ENCODE peak calls at places on chromosomes 11 and 22, in six cellular contexts. One of them, this sample, is unnamed.

GRCh38 chr11:122046846-122047245 is 69.2 kb downstream of the BLID start:
- DNase-seq in brain microvascular endothelial cell: peak; percentile 67
- DNase-seq in pancreas: no peak
- DNase-seq in astrocyte of the spinal cord: peak; percentile 69
- DNase-seq in fibroblast of pulmonary artery: peak; percentile 56
- DNase-seq in fibroblast of lung: peak; percentile 86
- DNase-seq in this sample: no peak

GRCh38 chr22:19818264-19819208 is 36.1 kb downstream of the GNB1L start:
- DNase-seq in astrocyte of the spinal cord: no peak
- DNase-seq in fibroblast of lung: no peak
- DNase-seq in pancreas: no peak
- DNase-seq in brain microvascular endothelial cell: no peak
- DNase-seq in fibroblast of pulmonary artery: no peak
- DNase-seq in this sample: no peak

GRCh38 chr22:37330200-37331033 is 48.1 kb downstream of the CYTH4 start:
- DNase-seq in brain microvascular endothelial cell: peak; percentile 88
- DNase-seq in fibroblast of lung: peak; percentile 91
- DNase-seq in pancreas: peak; percentile 57
- DNase-seq in astrocyte of the spinal cord: peak; percentile 75
- DNase-seq in fibroblast of pulmonary artery: peak; percentile 84
- DNase-seq in this sample: peak; percentile 73

GRCh38 chr11:111336582-111337256 is 38.4 kb downstream of the POU2AF3 start:
- DNase-seq in pancreas: no peak
- DNase-seq in fibroblast of pulmonary artery: peak; percentile 73
- DNase-seq in astrocyte of the spinal cord: peak; percentile 35
- DNase-seq in brain microvascular endothelial cell: no peak
- DNase-seq in fibroblast of lung: peak; percentile 85
- DNase-seq in this sample: no peak

GRCh38 chr11:60993611-60994010 is 22.1 kb downstream of the CD6 start:
- DNase-seq in astrocyte of the spinal cord: no peak
- DNase-seq in fibroblast of lung: no peak
- DNase-seq in brain microvascular endothelial cell: no peak
- DNase-seq in pancreas: no peak
- DNase-seq in fibroblast of pulmonary artery: no peak
- DNase-seq in this sample: no peak

GRCh38 chr11:17129003-17129402 is 51.5 kb upstream of the RPS13 start:
- DNase-seq in fibroblast of pulmonary artery: peak; percentile 18
- DNase-seq in pancreas: no peak
- DNase-seq in brain microvascular endothelial cell: peak; percentile 37
- DNase-seq in astrocyte of the spinal cord: peak; percentile 50
- DNase-seq in fibroblast of lung: peak; percentile 65
- DNase-seq in this sample: no peak

GRCh38 chr11:1738380-1738779 is 12.0 kb downstream of the IFITM10 start:
- DNase-seq in fibroblast of lung: no peak
- DNase-seq in astrocyte of the spinal cord: no peak
- DNase-seq in pancreas: no peak
- DNase-seq in brain microvascular endothelial cell: no peak
- DNase-seq in fibroblast of pulmonary artery: no peak
- DNase-seq in this sample: no peak

GRCh38 chr22:19524170-19525115 is at the start of gene CLDN5:
- DNase-seq in fibroblast of lung: peak; percentile 21
- DNase-seq in brain microvascular endothelial cell: no peak
- DNase-seq in fibroblast of pulmonary artery: peak; percentile 19
- DNase-seq in astrocyte of the spinal cord: peak; percentile 9
- DNase-seq in pancreas: no peak
- DNase-seq in this sample: no peak

GRCh38 chr11:70204466-70204799 is 1.3 kb downstream of the FADD start:
- DNase-seq in fibroblast of lung: no peak
- DNase-seq in fibroblast of pulmonary artery: no peak
- DNase-seq in astrocyte of the spinal cord: no peak
- DNase-seq in pancreas: no peak
- DNase-seq in brain microvascular endothelial cell: no peak
- DNase-seq in this sample: no peak

GRCh38 chr11:69220581-69221051 is 64.9 kb downstream of the SMIM38 start:
- DNase-seq in brain microvascular endothelial cell: no peak
- DNase-seq in fibroblast of pulmonary artery: no peak
- DNase-seq in pancreas: peak; percentile 33
- DNase-seq in fibroblast of lung: peak; percentile 57
- DNase-seq in astrocyte of the spinal cord: no peak
- DNase-seq in this sample: no peak

GRCh38 chr11:12827929-12828812 is 153.9 kb downstream of the TEAD1 start:
- DNase-seq in brain microvascular endothelial cell: peak; percentile 59
- DNase-seq in fibroblast of lung: peak; percentile 84
- DNase-seq in fibroblast of pulmonary artery: peak; percentile 85
- DNase-seq in pancreas: peak; percentile 59
- DNase-seq in astrocyte of the spinal cord: peak; percentile 86
- DNase-seq in this sample: peak; percentile 34

GRCh38 chr11:110147965-110148709 is 54.9 kb downstream of the ZC3H12C start:
- DNase-seq in fibroblast of lung: peak; percentile 93
- DNase-seq in pancreas: no peak
- DNase-seq in fibroblast of pulmonary artery: peak; percentile 95
- DNase-seq in astrocyte of the spinal cord: peak; percentile 78
- DNase-seq in brain microvascular endothelial cell: peak; percentile 87
- DNase-seq in this sample: no peak

GRCh38 chr22:30332551-30332950 is 5.8 kb upstream of the TBC1D10A start:
- DNase-seq in fibroblast of pulmonary artery: no peak
- DNase-seq in fibroblast of lung: no peak
- DNase-seq in brain microvascular endothelial cell: no peak
- DNase-seq in pancreas: no peak
- DNase-seq in astrocyte of the spinal cord: no peak
- DNase-seq in this sample: no peak

GRCh38 chr11:12090761-12091261 is 19.6 kb upstream of the MICAL2 start:
- DNase-seq in fibroblast of pulmonary artery: no peak
- DNase-seq in brain microvascular endothelial cell: no peak
- DNase-seq in astrocyte of the spinal cord: no peak
- DNase-seq in fibroblast of lung: no peak
- DNase-seq in pancreas: no peak
- DNase-seq in this sample: no peak

GRCh38 chr22:29816128-29816527 is 21.9 kb downstream of the ASCC2 start:
- DNase-seq in astrocyte of the spinal cord: no peak
- DNase-seq in brain microvascular endothelial cell: no peak
- DNase-seq in fibroblast of pulmonary artery: no peak
- DNase-seq in fibroblast of lung: no peak
- DNase-seq in pancreas: peak; percentile 29
- DNase-seq in this sample: no peak

GRCh38 chr22:27283714-27284113 is 517.8 kb downstream of the MN1 start:
- DNase-seq in brain microvascular endothelial cell: no peak
- DNase-seq in astrocyte of the spinal cord: no peak
- DNase-seq in pancreas: no peak
- DNase-seq in fibroblast of pulmonary artery: no peak
- DNase-seq in fibroblast of lung: no peak
- DNase-seq in this sample: no peak

GRCh38 chr11:65777821-65778361 is 2.9 kb downstream of the AP5B1 start:
- DNase-seq in astrocyte of the spinal cord: no peak
- DNase-seq in fibroblast of lung: no peak
- DNase-seq in fibroblast of pulmonary artery: no peak
- DNase-seq in brain microvascular endothelial cell: no peak
- DNase-seq in pancreas: no peak
- DNase-seq in this sample: no peak

GRCh38 chr11:102472127-102472526 is 19.6 kb upstream of the TMEM123 start:
- DNase-seq in fibroblast of pulmonary artery: no peak
- DNase-seq in brain microvascular endothelial cell: no peak
- DNase-seq in fibroblast of lung: no peak
- DNase-seq in astrocyte of the spinal cord: no peak
- DNase-seq in pancreas: no peak
- DNase-seq in this sample: no peak

DNA sequence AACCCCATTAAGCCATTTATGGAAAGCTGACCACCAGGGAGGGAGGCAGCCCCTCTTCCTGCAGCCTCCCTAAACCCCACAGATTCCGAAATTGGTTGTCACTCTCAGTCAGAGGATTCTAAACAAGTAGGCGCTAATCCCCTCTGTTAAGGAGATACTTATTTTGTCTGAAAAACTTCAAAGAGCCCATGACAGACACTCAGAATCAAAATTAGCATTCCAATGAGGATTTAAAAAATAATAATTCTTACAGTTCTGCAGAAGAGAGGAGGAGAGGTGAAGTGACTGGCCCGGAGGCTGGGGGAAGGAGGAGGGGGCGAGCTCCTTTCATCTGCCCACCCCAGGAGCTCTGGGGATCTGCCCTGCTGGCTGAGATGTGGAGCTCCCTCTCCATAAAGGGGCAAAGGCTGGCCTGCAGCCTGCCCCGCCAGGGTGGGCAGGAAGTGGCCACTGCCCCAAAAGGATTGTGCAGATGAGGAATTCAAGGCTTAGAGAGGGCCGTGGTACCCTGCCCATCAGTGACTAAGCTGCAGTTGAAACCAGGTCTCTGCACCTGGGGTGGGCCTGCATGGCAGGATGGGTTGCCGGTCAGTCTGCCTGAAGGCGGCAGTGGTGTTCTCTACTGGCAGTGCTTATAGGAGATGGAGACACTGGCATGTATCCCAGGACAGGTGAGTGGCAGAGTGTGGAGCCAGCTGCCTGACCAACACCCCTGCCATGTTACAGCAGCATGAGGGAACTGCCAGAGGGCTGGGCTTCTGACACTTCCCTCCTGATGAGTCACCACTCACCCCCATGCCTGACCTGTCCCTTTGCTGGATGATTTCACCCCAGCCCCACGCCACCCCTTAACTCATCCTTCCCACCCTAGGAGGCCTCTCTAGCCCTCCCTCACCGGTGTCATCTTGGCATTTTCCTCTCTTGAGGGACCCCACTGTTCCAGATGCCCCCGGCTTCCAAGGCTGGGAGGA is 70.0 kb upstream of the LMO1 start:
- DNase-seq in brain microvascular endothelial cell: peak; percentile 38
- DNase-seq in fibroblast of lung: peak; percentile 28
- DNase-seq in astrocyte of the spinal cord: no peak
- DNase-seq in fibroblast of pulmonary artery: no peak
- DNase-seq in pancreas: no peak
- DNase-seq in this sample: no peak
- TF ChIP-seq CTCF in brain microvascular endothelial cell: no peak
- TF ChIP-seq CTCF in fibroblast of lung: no peak
- TF ChIP-seq CTCF in astrocyte of the spinal cord: no peak
- TF ChIP-seq CTCF in fibroblast of pulmonary artery: no peak
- TF ChIP-seq CTCF in pancreas: no peak
- TF ChIP-seq CTCF in this sample: no peak

GRCh38 chr22:44312766-44313165 is at the start of gene SHISAL1:
- DNase-seq in fibroblast of pulmonary artery: peak; percentile 20
- DNase-seq in astrocyte of the spinal cord: peak; percentile 50
- DNase-seq in brain microvascular endothelial cell: peak; percentile 62
- DNase-seq in pancreas: no peak
- DNase-seq in fibroblast of lung: peak; percentile 74
- DNase-seq in this sample: no peak

GRCh38 chr22:44309137-44309536 is 3.6 kb downstream of the SHISAL1 start:
- DNase-seq in fibroblast of lung: peak; percentile 97
- DNase-seq in pancreas: no peak
- DNase-seq in fibroblast of pulmonary artery: peak; percentile 91
- DNase-seq in brain microvascular endothelial cell: peak; percentile 92
- DNase-seq in astrocyte of the spinal cord: peak; percentile 91
- DNase-seq in this sample: no peak

GRCh38 chr22:44309647-44310046 is 3.1 kb downstream of the SHISAL1 start:
- DNase-seq in astrocyte of the spinal cord: peak; percentile 6
- DNase-seq in brain microvascular endothelial cell: no peak
- DNase-seq in fibroblast of lung: no peak
- DNase-seq in pancreas: no peak
- DNase-seq in fibroblast of pulmonary artery: peak; percentile 21
- DNase-seq in this sample: no peak

GRCh38 chr22:44311855-44312170 is 938 bp downstream of the SHISAL1 start:
- DNase-seq in brain microvascular endothelial cell: peak; percentile 77
- DNase-seq in fibroblast of lung: peak; percentile 77
- DNase-seq in pancreas: no peak
- DNase-seq in astrocyte of the spinal cord: peak; percentile 66
- DNase-seq in fibroblast of pulmonary artery: peak; percentile 90
- DNase-seq in this sample: no peak

GRCh38 chr22:44311104-44311854 is 1.5 kb downstream of the SHISAL1 start:
- DNase-seq in brain microvascular endothelial cell: no peak
- DNase-seq in pancreas: no peak
- DNase-seq in fibroblast of pulmonary artery: no peak
- DNase-seq in astrocyte of the spinal cord: no peak
- DNase-seq in fibroblast of lung: no peak
- DNase-seq in this sample: no peak
- TF ChIP-seq CTCF in brain microvascular endothelial cell: peak; percentile 39
- TF ChIP-seq CTCF in pancreas: no peak
- TF ChIP-seq CTCF in fibroblast of pulmonary artery: no peak
- TF ChIP-seq CTCF in astrocyte of the spinal cord: peak; percentile 6
- TF ChIP-seq CTCF in fibroblast of lung: no peak
- TF ChIP-seq CTCF in this sample: no peak

DNA sequence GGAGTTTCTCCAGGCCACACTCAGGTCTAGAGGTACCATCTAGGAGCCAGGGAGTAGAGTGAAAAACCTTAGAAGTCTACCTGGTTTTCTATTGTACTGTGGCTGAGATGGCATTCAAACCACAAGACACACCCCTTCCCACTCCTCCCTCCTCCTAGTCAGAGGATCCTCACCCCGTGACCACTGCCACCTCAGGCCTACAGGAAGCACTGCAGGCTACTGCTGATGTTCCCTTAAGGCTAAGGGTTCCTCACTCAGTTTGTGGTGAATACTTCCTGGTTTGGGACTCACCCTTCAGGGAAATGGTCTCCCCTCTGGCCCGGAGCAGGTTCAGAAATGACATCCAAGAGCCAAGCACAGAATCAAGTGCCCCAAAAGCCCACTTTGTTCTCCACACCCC is 1293.9 kb downstream of the JRKL start:
- DNase-seq in astrocyte of the spinal cord: no peak
- DNase-seq in brain microvascular endothelial cell: no peak
- DNase-seq in fibroblast of lung: no peak
- DNase-seq in fibroblast of pulmonary artery: no peak
- DNase-seq in pancreas: no peak
- DNase-seq in this sample: no peak
- TF ChIP-seq CTCF in astrocyte of the spinal cord: no peak
- TF ChIP-seq CTCF in brain microvascular endothelial cell: peak; percentile 28
- TF ChIP-seq CTCF in fibroblast of lung: no peak
- TF ChIP-seq CTCF in fibroblast of pulmonary artery: no peak
- TF ChIP-seq CTCF in pancreas: no peak
- TF ChIP-seq CTCF in this sample: no peak

GRCh38 chr11:57560146-57560545 is 7.3 kb downstream of the UBE2L6 start:
- DNase-seq in brain microvascular endothelial cell: no peak
- DNase-seq in fibroblast of pulmonary artery: no peak
- DNase-seq in fibroblast of lung: no peak
- DNase-seq in pancreas: no peak
- DNase-seq in astrocyte of the spinal cord: no peak
- DNase-seq in this sample: no peak

GRCh38 chr11:57567210-57567511 is 311 bp downstream of the UBE2L6 start:
- DNase-seq in pancreas: no peak
- DNase-seq in brain microvascular endothelial cell: peak; percentile 7
- DNase-seq in fibroblast of pulmonary artery: peak; percentile 14
- DNase-seq in fibroblast of lung: no peak
- DNase-seq in astrocyte of the spinal cord: peak; percentile 13
- DNase-seq in this sample: peak; percentile 48

GRCh38 chr11:57566035-57566504 is 1.4 kb downstream of the UBE2L6 start:
- DNase-seq in pancreas: no peak
- DNase-seq in fibroblast of lung: peak; percentile 45
- DNase-seq in fibroblast of pulmonary artery: peak; percentile 44
- DNase-seq in brain microvascular endothelial cell: peak; percentile 20
- DNase-seq in astrocyte of the spinal cord: peak; percentile 64
- DNase-seq in this sample: peak; percentile 70

GRCh38 chr11:57566564-57567209 is 785 bp downstream of the UBE2L6 start:
- DNase-seq in brain microvascular endothelial cell: no peak
- DNase-seq in fibroblast of lung: no peak
- DNase-seq in pancreas: no peak
- DNase-seq in astrocyte of the spinal cord: no peak
- DNase-seq in fibroblast of pulmonary artery: no peak
- DNase-seq in this sample: no peak

DNA sequence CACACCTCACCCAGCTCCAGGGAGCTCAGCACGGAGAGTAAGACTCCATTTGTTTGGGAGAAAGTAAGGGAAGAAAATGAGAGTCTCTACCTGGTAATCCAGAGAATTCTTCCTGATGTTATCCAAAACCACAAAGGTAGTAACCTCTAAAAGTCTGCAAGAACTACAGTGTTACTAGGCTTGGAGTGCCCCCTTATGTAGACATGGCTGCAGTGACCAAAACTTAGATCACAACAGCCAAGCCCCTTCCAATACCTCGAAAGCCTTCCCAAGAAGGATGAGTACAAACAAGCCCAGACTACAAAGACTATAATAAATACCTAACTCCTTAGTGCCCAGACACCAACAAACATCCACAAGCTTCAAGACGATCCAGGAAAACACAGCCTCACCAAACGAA is 4.9 kb downstream of the UBE2L6 start:
- DNase-seq in fibroblast of lung: no peak
- DNase-seq in fibroblast of pulmonary artery: no peak
- DNase-seq in pancreas: no peak
- DNase-seq in astrocyte of the spinal cord: no peak
- DNase-seq in brain microvascular endothelial cell: no peak
- DNase-seq in this sample: no peak
- TF ChIP-seq CTCF in fibroblast of lung: no peak
- TF ChIP-seq CTCF in fibroblast of pulmonary artery: no peak
- TF ChIP-seq CTCF in pancreas: no peak
- TF ChIP-seq CTCF in astrocyte of the spinal cord: no peak
- TF ChIP-seq CTCF in brain microvascular endothelial cell: no peak
- TF ChIP-seq CTCF in this sample: no peak

This sample was measured in GM13976.